ENCODE peak calls at places on chromosomes 13 and 19, in four cellular contexts. One of them, this sample, is unnamed.

GRCh38 chr19:31863122-31863521 is 482.3 kb upstream of the ZNF507 start:
- DNase-seq in IMR-90: no peak
- DNase-seq in GM12878: no peak
- DNase-seq in endothelial cell of umbilical vein: no peak
- DNase-seq in this sample: no peak

GRCh38 chr19:4328243-4328990 is 10.2 kb downstream of the STAP2 start:
- DNase-seq in IMR-90: peak
- DNase-seq in GM12878: peak
- DNase-seq in endothelial cell of umbilical vein: peak
- DNase-seq in this sample: peak

GRCh38 chr13:84265365-84265764 is 383.1 kb upstream of the SLITRK1 start:
- DNase-seq in IMR-90: no peak
- DNase-seq in GM12878: no peak
- DNase-seq in endothelial cell of umbilical vein: no peak
- DNase-seq in this sample: no peak

GRCh38 chr13:28499579-28499978 is 4.7 kb upstream of the FLT1 start:
- DNase-seq in IMR-90: peak
- DNase-seq in GM12878: no peak
- DNase-seq in endothelial cell of umbilical vein: no peak
- DNase-seq in this sample: no peak

GRCh38 chr13:48000559-48001126 is 430 bp downstream of the SUCLA2 start:
- DNase-seq in IMR-90: peak
- DNase-seq in GM12878: no peak
- DNase-seq in endothelial cell of umbilical vein: peak
- DNase-seq in this sample: no peak

GRCh38 chr19:45179063-45179847 is 671 bp downstream of the BLOC1S3 start:
- DNase-seq in IMR-90: peak
- DNase-seq in GM12878: no peak
- DNase-seq in endothelial cell of umbilical vein: no peak
- DNase-seq in this sample: peak

GRCh38 chr13:43792456-43792855 is 5.7 kb upstream of the ENOX1 start:
- DNase-seq in IMR-90: no peak
- DNase-seq in GM12878: no peak
- DNase-seq in endothelial cell of umbilical vein: no peak
- DNase-seq in this sample: no peak

GRCh38 chr13:105572401-105572800 is 963.1 kb downstream of the EFNB2 start:
- DNase-seq in IMR-90: no peak
- DNase-seq in GM12878: no peak
- DNase-seq in endothelial cell of umbilical vein: no peak
- DNase-seq in this sample: no peak

GRCh38 chr19:2315818-2316353 is 7.9 kb upstream of the LINGO3 start:
- DNase-seq in IMR-90: peak
- DNase-seq in GM12878: no peak
- DNase-seq in endothelial cell of umbilical vein: peak
- DNase-seq in this sample: peak

GRCh38 chr19:45205810-45206209 is 27.2 kb downstream of the BLOC1S3 start:
- DNase-seq in IMR-90: no peak
- DNase-seq in GM12878: no peak
- DNase-seq in endothelial cell of umbilical vein: no peak
- DNase-seq in this sample: no peak

GRCh38 chr19:42053037-42053935 is 16.7 kb downstream of the GRIK5 start:
- DNase-seq in IMR-90: no peak
- DNase-seq in GM12878: no peak
- DNase-seq in endothelial cell of umbilical vein: no peak
- DNase-seq in this sample: no peak

GRCh38 chr13:59747529-59747928 is 416.2 kb downstream of the DIAPH3 start:
- DNase-seq in IMR-90: no peak
- DNase-seq in GM12878: no peak
- DNase-seq in endothelial cell of umbilical vein: no peak
- DNase-seq in this sample: no peak

GRCh38 chr19:33499248-33499647 is 22.3 kb downstream of the PEPD start:
- DNase-seq in IMR-90: no peak
- DNase-seq in GM12878: no peak
- DNase-seq in endothelial cell of umbilical vein: no peak
- DNase-seq in this sample: no peak

GRCh38 chr19:3625996-3626472 is 556 bp downstream of the CACTIN start:
- DNase-seq in IMR-90: no peak
- DNase-seq in GM12878: no peak
- DNase-seq in endothelial cell of umbilical vein: no peak
- DNase-seq in this sample: peak

GRCh38 chr13:59867867-59868266 is 295.9 kb downstream of the DIAPH3 start:
- DNase-seq in IMR-90: no peak
- DNase-seq in GM12878: no peak
- DNase-seq in endothelial cell of umbilical vein: no peak
- DNase-seq in this sample: no peak

GRCh38 chr13:92719868-92720267 is 506.7 kb upstream of the GPC6 start:
- DNase-seq in IMR-90: no peak
- DNase-seq in GM12878: no peak
- DNase-seq in endothelial cell of umbilical vein: no peak
- DNase-seq in this sample: no peak

GRCh38 chr13:113968463-113969310 is 5.2 kb downstream of the C13orf46 start:
- DNase-seq in IMR-90: no peak
- DNase-seq in GM12878: no peak
- DNase-seq in endothelial cell of umbilical vein: no peak
- DNase-seq in this sample: no peak

GRCh38 chr19:54439174-54439851 is 9.7 kb upstream of the LENG8 start:
- DNase-seq in IMR-90: no peak
- DNase-seq in GM12878: no peak
- DNase-seq in endothelial cell of umbilical vein: peak
- DNase-seq in this sample: peak

GRCh38 chr19:13770013-13770635 is 4.1 kb upstream of the C19orf53 start:
- DNase-seq in IMR-90: no peak
- DNase-seq in GM12878: no peak
- DNase-seq in endothelial cell of umbilical vein: no peak
- DNase-seq in this sample: no peak

GRCh38 chr13:113029487-113030258 is 60.7 kb downstream of the MCF2L start:
- DNase-seq in IMR-90: no peak
- DNase-seq in GM12878: no peak
- DNase-seq in endothelial cell of umbilical vein: peak
- DNase-seq in this sample: peak

GRCh38 chr19:45824041-45824471 is 8.9 kb upstream of the RSPH6A start:
- DNase-seq in IMR-90: no peak
- DNase-seq in GM12878: no peak
- DNase-seq in endothelial cell of umbilical vein: peak
- DNase-seq in this sample: no peak

DNA sequence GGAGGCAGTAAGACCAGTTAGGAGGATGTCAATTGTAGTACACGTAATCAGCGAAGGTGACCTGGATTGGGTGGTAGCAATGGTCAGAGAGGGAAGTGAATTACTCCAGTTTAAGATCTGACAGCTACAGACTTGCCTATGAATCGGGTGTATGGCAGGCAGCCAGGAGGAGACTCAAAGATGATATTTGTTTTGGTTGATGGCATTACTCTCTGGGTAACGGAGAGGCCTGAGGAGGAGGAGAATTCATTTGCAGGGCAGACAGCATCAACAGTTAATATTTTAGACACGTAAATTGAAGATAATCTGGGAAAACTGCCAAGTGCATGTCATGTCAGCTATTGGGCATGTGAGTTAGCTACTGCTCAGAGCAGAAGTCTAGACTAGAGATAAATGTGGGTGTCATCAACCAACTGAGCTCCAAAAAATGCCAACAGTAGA is 109.2 kb downstream of the SGCG start:
- DNase-seq in IMR-90: peak
- DNase-seq in GM12878: no peak
- DNase-seq in endothelial cell of umbilical vein: no peak
- DNase-seq in this sample: no peak
- TF ChIP-seq FOS in IMR-90: no peak
- TF ChIP-seq FOS in GM12878: no peak
- TF ChIP-seq FOS in endothelial cell of umbilical vein: no peak
- TF ChIP-seq FOS in this sample: no peak

GRCh38 chr19:40302224-40303011 is 17.3 kb upstream of the AKT2 start:
- DNase-seq in IMR-90: no peak
- DNase-seq in GM12878: no peak
- DNase-seq in endothelial cell of umbilical vein: no peak
- DNase-seq in this sample: no peak
- TF ChIP-seq FOS in IMR-90: no peak
- TF ChIP-seq FOS in GM12878: no peak
- TF ChIP-seq FOS in endothelial cell of umbilical vein: no peak
- TF ChIP-seq FOS in this sample: no peak

GRCh38 chr19:47232422-47233211 is 1.6 kb upstream of the BBC3 start:
- DNase-seq in IMR-90: peak
- DNase-seq in GM12878: no peak
- DNase-seq in endothelial cell of umbilical vein: peak
- DNase-seq in this sample: no peak
- TF ChIP-seq FOS in IMR-90: peak
- TF ChIP-seq FOS in GM12878: no peak
- TF ChIP-seq FOS in endothelial cell of umbilical vein: peak
- TF ChIP-seq FOS in this sample: no peak

GRCh38 chr13:30123575-30123974 is 183.8 kb downstream of the KATNAL1 start:
- DNase-seq in IMR-90: no peak
- DNase-seq in GM12878: no peak
- DNase-seq in endothelial cell of umbilical vein: no peak
- DNase-seq in this sample: no peak

GRCh38 chr13:30121666-30122065 is 185.7 kb downstream of the KATNAL1 start:
- DNase-seq in IMR-90: no peak
- DNase-seq in GM12878: no peak
- DNase-seq in endothelial cell of umbilical vein: no peak
- DNase-seq in this sample: no peak

GRCh38 chr13:30125422-30126073 is 181.8 kb downstream of the KATNAL1 start:
- DNase-seq in IMR-90: peak
- DNase-seq in GM12878: no peak
- DNase-seq in endothelial cell of umbilical vein: no peak
- DNase-seq in this sample: no peak

GRCh38 chr13:30126903-30127428 is 180.4 kb downstream of the KATNAL1 start:
- DNase-seq in IMR-90: peak
- DNase-seq in GM12878: no peak
- DNase-seq in endothelial cell of umbilical vein: no peak
- DNase-seq in this sample: no peak

GRCh38 chr13:30124131-30124768 is 183.1 kb downstream of the KATNAL1 start:
- DNase-seq in IMR-90: no peak
- DNase-seq in GM12878: no peak
- DNase-seq in endothelial cell of umbilical vein: no peak
- DNase-seq in this sample: no peak
- TF ChIP-seq FOS in IMR-90: no peak
- TF ChIP-seq FOS in GM12878: no peak
- TF ChIP-seq FOS in endothelial cell of umbilical vein: no peak
- TF ChIP-seq FOS in this sample: no peak

DNA sequence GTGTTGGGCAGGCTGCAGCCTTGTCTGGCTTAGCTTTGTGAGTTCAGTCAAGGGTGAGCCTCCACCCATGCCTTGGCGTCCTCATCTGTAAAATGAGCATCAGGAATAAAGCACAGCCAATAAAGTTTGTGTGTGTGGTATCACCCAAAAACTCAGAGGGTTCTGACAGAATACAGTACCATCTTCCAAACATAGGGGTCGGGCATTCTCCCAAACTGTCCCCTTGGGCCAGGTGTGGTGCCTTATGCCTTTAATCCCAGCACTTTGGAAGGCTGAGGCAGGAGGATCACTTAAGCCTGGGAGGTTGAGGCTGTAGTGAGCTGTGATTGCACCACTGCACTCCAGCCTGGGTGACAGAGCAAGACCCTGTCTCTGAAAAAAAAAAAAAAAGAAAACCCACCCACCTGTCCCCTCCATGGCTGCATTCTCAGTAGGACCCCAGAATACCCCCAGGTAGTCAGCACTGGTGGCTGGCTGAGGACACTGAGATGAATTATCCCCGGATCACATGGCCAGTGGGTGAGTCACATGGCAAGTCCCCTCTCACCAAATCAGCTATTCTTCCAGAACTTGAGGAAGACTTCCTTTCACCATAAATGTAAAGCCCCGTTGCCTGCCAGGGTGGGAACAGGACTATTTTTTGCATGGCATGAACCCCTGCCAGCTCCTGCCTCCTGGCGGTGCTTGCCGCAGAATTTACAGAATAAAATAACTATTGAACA is 18.6 kb downstream of the POP4 start:
- DNase-seq in IMR-90: peak
- DNase-seq in GM12878: no peak
- DNase-seq in endothelial cell of umbilical vein: no peak
- DNase-seq in this sample: no peak
- TF ChIP-seq FOS in IMR-90: no peak
- TF ChIP-seq FOS in GM12878: no peak
- TF ChIP-seq FOS in endothelial cell of umbilical vein: no peak
- TF ChIP-seq FOS in this sample: no peak

DNA sequence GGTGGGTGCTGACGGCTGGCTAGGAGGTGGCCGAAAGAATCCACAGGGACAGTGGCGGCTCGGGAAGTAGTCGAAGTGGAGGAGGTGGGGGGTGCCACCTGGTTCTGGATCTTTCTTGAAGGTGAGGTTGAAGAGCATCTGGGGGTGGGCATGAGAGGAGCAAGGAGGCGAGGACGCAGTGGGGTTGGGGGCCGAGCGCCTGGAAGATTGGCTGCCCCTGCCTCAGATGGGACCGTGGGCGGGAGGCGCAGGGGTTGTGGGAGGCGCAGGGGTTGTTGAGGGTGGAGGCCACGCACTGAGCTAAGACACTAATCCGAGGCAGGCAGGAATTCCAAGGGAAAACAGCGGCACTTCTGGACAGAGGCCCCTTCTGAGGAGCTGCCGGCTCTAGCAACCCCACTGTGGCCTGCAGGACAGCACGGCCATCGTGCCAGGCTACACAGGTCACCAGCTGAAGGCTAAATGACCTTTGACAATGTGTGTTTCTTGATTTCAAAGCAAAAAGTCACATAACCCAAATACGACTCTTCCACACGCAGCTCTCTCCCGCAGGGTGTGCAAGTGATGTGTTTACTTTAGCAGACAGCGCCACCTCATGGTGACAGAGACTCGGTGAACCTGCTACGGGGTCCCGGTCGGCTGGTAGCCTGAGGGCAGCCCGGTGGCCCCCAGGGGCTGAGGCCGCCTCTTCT is 44.1 kb upstream of the RANBP3 start:
- DNase-seq in IMR-90: peak
- DNase-seq in GM12878: peak
- DNase-seq in endothelial cell of umbilical vein: peak
- DNase-seq in this sample: peak
- TF ChIP-seq FOS in IMR-90: no peak
- TF ChIP-seq FOS in GM12878: no peak
- TF ChIP-seq FOS in endothelial cell of umbilical vein: no peak
- TF ChIP-seq FOS in this sample: no peak

GRCh38 chr19:5470264-5470671 is 15.1 kb downstream of the ZNRF4 start:
- DNase-seq in IMR-90: no peak
- DNase-seq in GM12878: no peak
- DNase-seq in endothelial cell of umbilical vein: no peak
- DNase-seq in this sample: no peak
- TF ChIP-seq FOS in IMR-90: no peak
- TF ChIP-seq FOS in GM12878: no peak
- TF ChIP-seq FOS in endothelial cell of umbilical vein: no peak
- TF ChIP-seq FOS in this sample: no peak

GRCh38 chr13:109764045-109764444 is 22.3 kb downstream of the IRS2 start:
- DNase-seq in IMR-90: no peak
- DNase-seq in GM12878: no peak
- DNase-seq in endothelial cell of umbilical vein: no peak
- DNase-seq in this sample: no peak
- TF ChIP-seq FOS in IMR-90: no peak
- TF ChIP-seq FOS in GM12878: no peak
- TF ChIP-seq FOS in endothelial cell of umbilical vein: no peak
- TF ChIP-seq FOS in this sample: no peak